ENCODE peak calls at places on chromosome 6, in four cellular contexts. R, U, A and Q are unnamed samples.

GRCh38 chr6:125294036-125294435 is 7.7 kb downstream of the HDDC2 start:
- DNase-seq in U (no peak), R (no peak), A (no peak), Q (no peak)

GRCh38 chr6:131368077-131368911 is 204.7 kb upstream of the ARG1 start:
- DNase-seq in R (peak; percentile 61), A (no peak), U (peak; percentile 3), Q (peak; percentile 5)

GRCh38 chr6:41634657-41635056 is 3.6 kb upstream of the MDFI start:
- DNase-seq in R (no peak), A (no peak), U (peak; percentile 31), Q (no peak)

GRCh38 chr6:166439366-166440091 is 56.8 kb upstream of the MPC1 start:
- DNase-seq in R (no peak), U (no peak), A (no peak), Q (no peak)

GRCh38 chr6:168362276-168362990 is 42.9 kb upstream of the DACT2 start:
- DNase-seq in R (no peak), A (no peak), U (no peak), Q (no peak)

GRCh38 chr6:40962241-40962640 is 76.8 kb downstream of the UNC5CL start:
- DNase-seq in U (peak; percentile 95), A (no peak), R (no peak), Q (peak; percentile 100)

GRCh38 chr6:144467921-144468320 is 182.8 kb downstream of the UTRN start:
- DNase-seq in R (no peak), A (no peak), U (no peak), Q (no peak)

GRCh38 chr6:162271922-162272321 is 455.6 kb downstream of the PRKN start:
- DNase-seq in R (no peak), U (no peak), A (no peak), Q (no peak)

GRCh38 chr6:1316482-1317220 is 4.8 kb downstream of the FOXQ1 start:
- DNase-seq in U (peak; percentile 22), R (no peak), A (no peak), Q (no peak)

GRCh38 chr6:39887692-39888450 is 46.4 kb downstream of the MOCS1 start:
- DNase-seq in A (peak; percentile 40), U (peak; percentile 96), R (peak; percentile 84), Q (peak; percentile 39)

GRCh38 chr6:157392927-157393666 is 12.1 kb downstream of the ZDHHC14 start:
- DNase-seq in A (no peak), U (peak; percentile 20), R (no peak), Q (no peak)

GRCh38 chr6:45021652-45022051 is 306.5 kb upstream of the RUNX2 start:
- DNase-seq in A (no peak), R (no peak), U (peak; percentile 29), Q (peak; percentile 3)

GRCh38 chr6:135030056-135030473 is 24.6 kb downstream of the HBS1L start:
- DNase-seq in R (no peak), A (no peak), U (no peak), Q (no peak)

GRCh38 chr6:123117145-123117908 is 121.3 kb downstream of the CLVS2 start:
- DNase-seq in U (no peak), A (no peak), R (no peak), Q (no peak)

GRCh38 chr6:3913077-3913957 is 64.1 kb downstream of the FAM50B start:
- DNase-seq in A (no peak), R (peak; percentile 80), U (peak; percentile 97), Q (peak; percentile 99)

GRCh38 chr6:3471286-3471685 is 14.4 kb upstream of the SLC22A23 start:
- DNase-seq in A (no peak), R (no peak), U (no peak), Q (no peak)

GRCh38 chr6:11188161-11188915 is 44.1 kb downstream of the NEDD9 start:
- DNase-seq in A (no peak), R (no peak), U (peak; percentile 56), Q (peak; percentile 89)

GRCh38 chr6:75098709-75099108 is 107.1 kb downstream of the COL12A1 start:
- DNase-seq in U (peak; percentile 98), R (peak; percentile 79), A (no peak), Q (peak; percentile 68)

GRCh38 chr6:167768471-167769215 is 58.1 kb upstream of the AFDN start:
- DNase-seq in R (no peak), U (no peak), A (no peak), Q (no peak)

GRCh38 chr6:152023613-152024012 is 216.1 kb downstream of the ESR1 start:
- DNase-seq in A (no peak), U (no peak), R (no peak), Q (no peak)

GRCh38 chr6:111657146-111657545 is 51.5 kb upstream of the TRAF3IP2 start:
- DNase-seq in A (no peak), R (no peak), U (peak; percentile 78), Q (peak; percentile 68)

GRCh38 chr6:85452441-85452881 is 2.6 kb downstream of the NT5E start:
- DNase-seq in U (peak; percentile 90), A (no peak), R (no peak), Q (peak; percentile 53)

GRCh38 chr6:31776563-31776960 is 566 bp downstream of the VWA7 start:
- DNase-seq in R (no peak), U (no peak), A (no peak), Q (no peak)

GRCh38 chr6:69584913-69585729 is 211.7 kb downstream of the LMBRD1 start:
- DNase-seq in A (no peak), U (no peak), R (no peak), Q (no peak)

GRCh38 chr6:129493396-129493902 is 216.5 kb downstream of the ARHGAP18 start:
- DNase-seq in R (no peak), U (peak; percentile 50), A (no peak), Q (peak; percentile 92)

GRCh38 chr6:106037060-106037459 is 49.1 kb upstream of the PRDM1 start:
- DNase-seq in U (peak; percentile 47), A (no peak), R (no peak), Q (peak; percentile 84)

GRCh38 chr6:161542581-161542980 is 268.7 kb upstream of the AGPAT4 start:
- DNase-seq in U (no peak), R (no peak), A (no peak), Q (no peak)

GRCh38 chr6:167308207-167308606 is 16.7 kb upstream of the TTLL2 start:
- DNase-seq in R (no peak), A (no peak), U (no peak), Q (no peak)

GRCh38 chr6:85498596-85499258 is 48.8 kb downstream of the NT5E start:
- DNase-seq in R (no peak), A (no peak), U (peak; percentile 61), Q (peak; percentile 82)

GRCh38 chr6:22146581-22147468 is 150.0 kb downstream of the PRL start:
- DNase-seq in U (no peak), A (no peak), R (no peak), Q (peak; percentile 57)

GRCh38 chr6:20086992-20087391 is 125.3 kb downstream of the MBOAT1 start:
- DNase-seq in A (no peak), R (no peak), U (no peak), Q (no peak)

GRCh38 chr6:36641543-36641942 is 37.0 kb upstream of the CDKN1A start:
- DNase-seq in A (no peak), R (no peak), U (no peak), Q (no peak)

GRCh38 chr6:111979633-111980032 is 74.3 kb upstream of the CCN6 start:
- DNase-seq in U (no peak), A (no peak), R (no peak), Q (no peak)

GRCh38 chr6:164109770-164110140 is 695.2 kb downstream of the QKI start:
- DNase-seq in U (no peak), R (peak; percentile 32), A (no peak), Q (peak; percentile 4)

GRCh38 chr6:34696189-34696738 is 303 bp downstream of the ILRUN start:
- DNase-seq in R (no peak), U (peak; percentile 41), A (no peak), Q (no peak)

GRCh38 chr6:37131104-37131959 is 38.6 kb upstream of the PIM1 start:
- DNase-seq in R (peak; percentile 75), A (peak; percentile 32), U (peak; percentile 21), Q (peak; percentile 49)

GRCh38 chr6:148523051-148523450 is 180.4 kb downstream of the SASH1 start:
- DNase-seq in A (no peak), U (peak; percentile 89), R (no peak), Q (peak; percentile 35)

GRCh38 chr6:26064619-26065257 is 22.5 kb upstream of the HFE start:
- DNase-seq in R (no peak), A (peak; percentile 18), U (peak; percentile 56), Q (peak; percentile 33)